ENCODE peak calls at places on chromosome 15, in four cellular contexts. One of them, this sample, is unnamed.

GRCh38 chr15:100853676-100854440 is 25.8 kb upstream of the ALDH1A3 start:
- DNase-seq in adrenal gland: no peak
- DNase-seq in lower lobe of right lung: no peak
- DNase-seq in left ventricle myocardium inferior: no peak
- DNase-seq in this sample: no peak

GRCh38 chr15:77819271-77819806 is 186.6 kb upstream of the LINGO1 start:
- DNase-seq in adrenal gland: no peak
- DNase-seq in lower lobe of right lung: no peak
- DNase-seq in left ventricle myocardium inferior: no peak
- DNase-seq in this sample: no peak

GRCh38 chr15:67067930-67068542 is 2.6 kb downstream of the SMAD3 start:
- DNase-seq in adrenal gland: no peak
- DNase-seq in lower lobe of right lung: no peak
- DNase-seq in left ventricle myocardium inferior: no peak
- DNase-seq in this sample: no peak

GRCh38 chr15:67820992-67821783 is 4.1 kb upstream of the SKOR1 start:
- DNase-seq in adrenal gland: peak; percentile 67
- DNase-seq in lower lobe of right lung: no peak
- DNase-seq in left ventricle myocardium inferior: peak; percentile 53
- DNase-seq in this sample: peak; percentile 67

GRCh38 chr15:93063796-93064690 is 25.0 kb downstream of the RGMA start:
- DNase-seq in adrenal gland: no peak
- DNase-seq in lower lobe of right lung: no peak
- DNase-seq in left ventricle myocardium inferior: no peak
- DNase-seq in this sample: no peak

GRCh38 chr15:99970891-99971330 is 237.7 kb upstream of the LYSMD4 start:
- DNase-seq in adrenal gland: no peak
- DNase-seq in lower lobe of right lung: no peak
- DNase-seq in left ventricle myocardium inferior: no peak
- DNase-seq in this sample: no peak

GRCh38 chr15:69244798-69245197 is 53.9 kb upstream of the PAQR5 start:
- DNase-seq in adrenal gland: no peak
- DNase-seq in lower lobe of right lung: no peak
- DNase-seq in left ventricle myocardium inferior: no peak
- DNase-seq in this sample: no peak

GRCh38 chr15:38058596-38059075 is 124.2 kb downstream of the TMCO5A start:
- DNase-seq in adrenal gland: no peak
- DNase-seq in lower lobe of right lung: no peak
- DNase-seq in left ventricle myocardium inferior: no peak
- DNase-seq in this sample: no peak

GRCh38 chr15:28023933-28024888 is 74.9 kb downstream of the OCA2 start:
- DNase-seq in adrenal gland: no peak
- DNase-seq in lower lobe of right lung: no peak
- DNase-seq in left ventricle myocardium inferior: no peak
- DNase-seq in this sample: no peak

GRCh38 chr15:67531379-67532059 is 10.6 kb downstream of the C15orf61 start:
- DNase-seq in adrenal gland: no peak
- DNase-seq in lower lobe of right lung: no peak
- DNase-seq in left ventricle myocardium inferior: no peak
- DNase-seq in this sample: no peak

GRCh38 chr15:57427367-57427821 is 51.1 kb downstream of the CGNL1 start:
- DNase-seq in adrenal gland: peak; percentile 68
- DNase-seq in lower lobe of right lung: no peak
- DNase-seq in left ventricle myocardium inferior: no peak
- DNase-seq in this sample: no peak

GRCh38 chr15:73002509-73002908 is 49.8 kb upstream of the NEO1 start:
- DNase-seq in adrenal gland: no peak
- DNase-seq in lower lobe of right lung: no peak
- DNase-seq in left ventricle myocardium inferior: no peak
- DNase-seq in this sample: no peak

GRCh38 chr15:75538376-75538775 is 40.7 kb downstream of the PTPN9 start:
- DNase-seq in adrenal gland: no peak
- DNase-seq in lower lobe of right lung: no peak
- DNase-seq in left ventricle myocardium inferior: no peak
- DNase-seq in this sample: no peak

GRCh38 chr15:100340721-100341661 is 784 bp downstream of the ADAMTS17 start:
- DNase-seq in adrenal gland: peak; percentile 31
- DNase-seq in lower lobe of right lung: no peak
- DNase-seq in left ventricle myocardium inferior: no peak
- DNase-seq in this sample: no peak

GRCh38 chr15:70526221-70526973 is 237.0 kb downstream of the UACA start:
- DNase-seq in adrenal gland: no peak
- DNase-seq in lower lobe of right lung: no peak
- DNase-seq in left ventricle myocardium inferior: no peak
- DNase-seq in this sample: no peak

GRCh38 chr15:77853008-77853328 is 220.3 kb upstream of the LINGO1 start:
- DNase-seq in adrenal gland: no peak
- DNase-seq in lower lobe of right lung: no peak
- DNase-seq in left ventricle myocardium inferior: no peak
- DNase-seq in this sample: no peak

GRCh38 chr15:77083381-77084160 is 12.7 kb upstream of the TSPAN3 start:
- DNase-seq in adrenal gland: peak; percentile 90
- DNase-seq in lower lobe of right lung: peak; percentile 90
- DNase-seq in left ventricle myocardium inferior: peak; percentile 78
- DNase-seq in this sample: peak; percentile 79

GRCh38 chr15:63332367-63333078 is 49.1 kb downstream of the CA12 start:
- DNase-seq in adrenal gland: peak; percentile 42
- DNase-seq in lower lobe of right lung: no peak
- DNase-seq in left ventricle myocardium inferior: no peak
- DNase-seq in this sample: no peak

GRCh38 chr15:27222479-27222878 is 251.5 kb downstream of the GABRG3 start:
- DNase-seq in adrenal gland: no peak
- DNase-seq in lower lobe of right lung: no peak
- DNase-seq in left ventricle myocardium inferior: no peak
- DNase-seq in this sample: no peak

GRCh38 chr15:47516576-47517371 is 200.5 kb upstream of the SEMA6D start:
- DNase-seq in adrenal gland: no peak
- DNase-seq in lower lobe of right lung: no peak
- DNase-seq in left ventricle myocardium inferior: no peak
- DNase-seq in this sample: no peak

GRCh38 chr15:100078511-100079220 is 263.1 kb downstream of the ADAMTS17 start:
- DNase-seq in adrenal gland: no peak
- DNase-seq in lower lobe of right lung: no peak
- DNase-seq in left ventricle myocardium inferior: no peak
- DNase-seq in this sample: no peak

GRCh38 chr15:50655555-50655954 is 31.0 kb downstream of the TRPM7 start:
- DNase-seq in adrenal gland: no peak
- DNase-seq in lower lobe of right lung: no peak
- DNase-seq in left ventricle myocardium inferior: no peak
- DNase-seq in this sample: no peak

GRCh38 chr15:69852482-69853275 is 245.0 kb downstream of the TLE3 start:
- DNase-seq in adrenal gland: no peak
- DNase-seq in lower lobe of right lung: no peak
- DNase-seq in left ventricle myocardium inferior: no peak
- DNase-seq in this sample: no peak

GRCh38 chr15:62298811-62299210 is 133.7 kb upstream of the C2CD4B start:
- DNase-seq in adrenal gland: no peak
- DNase-seq in lower lobe of right lung: no peak
- DNase-seq in left ventricle myocardium inferior: no peak
- DNase-seq in this sample: no peak

GRCh38 chr15:24676431-24676830 is 856 bp downstream of the NPAP1 start:
- DNase-seq in adrenal gland: no peak
- DNase-seq in lower lobe of right lung: no peak
- DNase-seq in left ventricle myocardium inferior: no peak
- DNase-seq in this sample: no peak

GRCh38 chr15:70428211-70428822 is 330.6 kb upstream of the TLE3 start:
- DNase-seq in adrenal gland: no peak
- DNase-seq in lower lobe of right lung: no peak
- DNase-seq in left ventricle myocardium inferior: no peak
- DNase-seq in this sample: no peak

GRCh38 chr15:76065267-76065666 is 5.5 kb downstream of the TMEM266 start:
- DNase-seq in adrenal gland: peak; percentile 14
- DNase-seq in lower lobe of right lung: no peak
- DNase-seq in left ventricle myocardium inferior: no peak
- DNase-seq in this sample: no peak

GRCh38 chr15:55221090-55222011 is 24.6 kb upstream of the RSL24D1 start:
- DNase-seq in adrenal gland: no peak
- DNase-seq in lower lobe of right lung: no peak
- DNase-seq in left ventricle myocardium inferior: no peak
- DNase-seq in this sample: no peak

GRCh38 chr15:47688573-47689086 is 28.7 kb upstream of the SEMA6D start:
- DNase-seq in adrenal gland: no peak
- DNase-seq in lower lobe of right lung: no peak
- DNase-seq in left ventricle myocardium inferior: no peak
- DNase-seq in this sample: no peak

GRCh38 chr15:63156086-63156707 is 1.1 kb downstream of the RPS27L start:
- DNase-seq in adrenal gland: no peak
- DNase-seq in lower lobe of right lung: no peak
- DNase-seq in left ventricle myocardium inferior: no peak
- DNase-seq in this sample: no peak

GRCh38 chr15:99755692-99756409 is 22.6 kb upstream of the LYSMD4 start:
- DNase-seq in adrenal gland: peak; percentile 53
- DNase-seq in lower lobe of right lung: peak; percentile 57
- DNase-seq in left ventricle myocardium inferior: no peak
- DNase-seq in this sample: peak; percentile 50

GRCh38 chr15:68609618-68610017 is 30.8 kb downstream of the CORO2B start:
- DNase-seq in adrenal gland: peak; percentile 21
- DNase-seq in lower lobe of right lung: no peak
- DNase-seq in left ventricle myocardium inferior: peak; percentile 89
- DNase-seq in this sample: peak; percentile 82

DNA sequence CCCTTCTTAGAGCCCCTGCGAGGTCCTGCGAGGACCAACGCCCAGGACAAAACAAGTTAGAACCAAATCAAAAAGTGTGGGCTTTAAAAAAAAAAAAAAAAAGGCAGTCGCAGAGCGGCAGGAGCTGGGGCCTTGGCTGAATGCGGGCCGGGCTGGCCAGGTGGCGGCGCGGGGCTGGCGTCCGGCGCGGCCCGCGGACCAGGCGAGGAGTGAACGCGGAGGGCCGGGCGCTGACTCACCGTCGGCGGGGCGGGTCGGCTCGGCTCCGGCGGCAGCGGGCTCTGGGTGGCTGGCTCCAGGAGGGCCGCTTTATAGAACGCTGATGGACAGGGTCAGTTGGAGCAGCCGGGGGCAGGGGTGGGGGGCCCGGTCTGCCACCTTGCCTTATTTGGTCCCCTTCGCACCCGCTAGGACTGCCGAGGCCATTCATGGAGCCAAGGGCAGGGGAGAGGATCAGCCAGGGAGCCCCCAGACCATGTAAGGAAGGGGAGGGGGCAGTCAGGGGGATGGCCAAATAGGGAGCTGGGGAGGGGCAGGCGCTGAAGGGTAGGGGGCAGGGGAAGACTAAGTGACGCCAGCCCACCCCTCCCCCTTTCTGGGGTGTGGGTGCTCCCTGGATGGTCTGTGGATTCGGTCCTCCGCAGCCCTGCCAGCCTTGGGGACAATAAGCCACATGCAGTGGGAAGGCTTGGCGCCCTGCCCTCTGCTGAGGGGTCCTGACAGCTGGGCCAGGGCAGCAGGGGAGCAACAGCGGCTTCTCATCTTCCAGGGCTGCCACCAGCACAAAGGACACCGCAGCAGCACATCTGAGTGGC is at the start of gene ACTC1:
- DNase-seq in adrenal gland: peak; percentile 72
- DNase-seq in lower lobe of right lung: no peak
- DNase-seq in left ventricle myocardium inferior: peak; percentile 78
- DNase-seq in this sample: peak; percentile 71
- H3K4me3 ChIP-seq in adrenal gland: no peak within 1 kb of the TSS
- H3K4me3 ChIP-seq in lower lobe of right lung: no peak within 1 kb of the TSS
- H3K4me3 ChIP-seq in left ventricle myocardium inferior: peak within 1 kb of the TSS; percentile 71
- H3K4me3 ChIP-seq in this sample: peak within 1 kb of the TSS; percentile 63

DNA sequence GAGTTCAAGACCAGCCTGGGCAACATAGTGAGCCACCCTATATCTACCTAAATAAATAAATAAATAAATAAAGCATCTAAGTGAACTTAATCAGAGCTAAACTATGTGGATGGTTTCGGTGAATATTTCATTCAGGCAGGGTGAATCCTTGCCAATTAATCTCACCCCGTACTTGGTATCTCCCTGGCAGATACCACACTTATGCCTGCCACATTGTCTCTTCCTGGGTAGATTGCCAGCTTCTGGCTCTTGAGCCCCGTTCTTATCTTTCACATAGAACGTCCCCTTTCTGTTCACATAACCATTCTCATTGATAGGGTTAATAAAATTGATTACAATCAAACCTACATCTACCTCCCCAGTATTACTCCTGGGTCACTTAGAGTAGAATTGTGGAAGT is 7.0 kb downstream of the SNAP23 start:
- DNase-seq in adrenal gland: no peak
- DNase-seq in lower lobe of right lung: no peak
- DNase-seq in left ventricle myocardium inferior: no peak
- DNase-seq in this sample: no peak
- H3K4me1 ChIP-seq in adrenal gland: peaks cover 23% of the 10 kb centered on the region
- H3K4me1 ChIP-seq in lower lobe of right lung: peaks cover 64% of the 10 kb centered on the region
- H3K4me1 ChIP-seq in left ventricle myocardium inferior: peaks cover 68% of the 10 kb centered on the region
- H3K4me1 ChIP-seq in this sample: peaks cover 34% of the 10 kb centered on the region

GRCh38 chr15:89114974-89115373 is 26.7 kb downstream of the ABHD2 start:
- DNase-seq in adrenal gland: peak; percentile 75
- DNase-seq in lower lobe of right lung: no peak
- DNase-seq in left ventricle myocardium inferior: no peak
- DNase-seq in this sample: no peak

GRCh38 chr15:89117790-89118189 is 29.5 kb downstream of the ABHD2 start:
- DNase-seq in adrenal gland: no peak
- DNase-seq in lower lobe of right lung: no peak
- DNase-seq in left ventricle myocardium inferior: no peak
- DNase-seq in this sample: no peak

GRCh38 chr15:89116404-89116803 is 28.1 kb downstream of the ABHD2 start:
- DNase-seq in adrenal gland: no peak
- DNase-seq in lower lobe of right lung: no peak
- DNase-seq in left ventricle myocardium inferior: no peak
- DNase-seq in this sample: no peak

GRCh38 chr15:89113263-89113662 is 25.0 kb downstream of the ABHD2 start:
- DNase-seq in adrenal gland: no peak
- DNase-seq in lower lobe of right lung: no peak
- DNase-seq in left ventricle myocardium inferior: no peak
- DNase-seq in this sample: no peak

DNA sequence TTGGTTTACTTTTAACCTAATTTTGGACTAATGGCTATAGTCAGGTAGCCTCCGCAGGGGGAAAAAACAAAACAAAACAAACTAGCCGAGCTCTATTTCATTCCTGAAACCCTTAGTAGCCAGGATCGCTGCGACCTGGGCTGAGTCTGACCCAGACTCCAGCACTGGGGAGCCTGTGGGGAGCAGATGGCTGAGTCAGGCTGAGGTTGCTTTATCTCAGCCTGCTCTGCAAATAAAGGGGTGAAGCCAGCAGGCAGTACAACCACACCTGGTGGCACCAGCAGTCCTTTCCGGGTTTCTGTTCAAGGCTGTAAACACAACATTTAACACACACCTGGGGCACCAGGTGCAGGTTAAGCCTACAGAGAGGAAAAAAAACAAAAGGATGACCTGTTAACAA is 27.3 kb downstream of the ABHD2 start:
- DNase-seq in adrenal gland: no peak
- DNase-seq in lower lobe of right lung: no peak
- DNase-seq in left ventricle myocardium inferior: no peak
- DNase-seq in this sample: no peak
- H3K4me3 ChIP-seq in adrenal gland: no peak overlapping the region
- H3K4me3 ChIP-seq in lower lobe of right lung: no peak overlapping the region
- H3K4me3 ChIP-seq in left ventricle myocardium inferior: no peak overlapping the region
- H3K4me3 ChIP-seq in this sample: no peak overlapping the region

DNA sequence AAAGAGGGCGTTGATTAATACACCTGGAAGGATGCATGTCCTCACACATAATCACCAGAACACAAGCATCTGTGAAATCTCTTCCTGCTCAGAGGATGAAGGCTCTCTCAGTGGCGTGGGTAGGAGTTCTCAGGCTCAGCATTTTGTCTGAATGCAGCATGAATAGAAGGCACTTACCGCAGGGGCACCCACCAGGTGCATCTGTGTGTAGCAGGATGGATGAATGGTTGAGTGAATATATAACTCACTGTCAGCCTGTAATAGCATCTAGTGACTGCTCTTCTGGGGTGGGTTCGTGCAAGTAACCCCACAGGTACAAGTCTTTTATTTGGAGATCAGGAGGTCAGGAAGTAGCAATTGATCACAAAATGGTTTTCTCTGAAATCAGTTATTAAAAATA is 143.0 kb downstream of the SQOR start:
- DNase-seq in adrenal gland: no peak
- DNase-seq in lower lobe of right lung: no peak
- DNase-seq in left ventricle myocardium inferior: no peak
- DNase-seq in this sample: no peak
- H3K4me1 ChIP-seq in adrenal gland: no peaks in the 10 kb centered on the region
- H3K4me1 ChIP-seq in lower lobe of right lung: no peaks in the 10 kb centered on the region
- H3K4me1 ChIP-seq in left ventricle myocardium inferior: no peaks in the 10 kb centered on the region
- H3K4me1 ChIP-seq in this sample: no peaks in the 10 kb centered on the region